ENCODE peak calls at places on chromosome 2, in eight cellular contexts. J is IMR-90, M is OCI-LY7, O is GM23248, I is K562, H is HepG2, S is HCT116, V is DND-41. E is an unnamed sample.

GRCh38 chr2:198587726-198588125 is 783.3 kb downstream of the PLCL1 start:
- DNase-seq in J (no peak), M (peak; percentile 11), O (no peak), I (no peak), H (no peak), S (no peak), V (no peak), E (no peak)

GRCh38 chr2:185952098-185952497 is 213.5 kb downstream of the FSIP2 start:
- DNase-seq in J (no peak), M (no peak), O (no peak), I (no peak), H (no peak), S (no peak), V (no peak), E (no peak)

GRCh38 chr2:71963295-71963694 is 184.4 kb downstream of the CYP26B1 start:
- DNase-seq in J (no peak), M (no peak), O (peak; percentile 21), I (no peak), H (no peak), S (no peak), V (no peak), E (no peak)

GRCh38 chr2:206211657-206212255 is 52.1 kb downstream of the EEF1B2 start:
- DNase-seq in J (peak; percentile 22), M (no peak), O (peak; percentile 91), I (no peak), H (no peak), S (no peak), V (no peak), E (no peak)

GRCh38 chr2:128390991-128391630 is 72.4 kb upstream of the HS6ST1 start:
- DNase-seq in J (no peak), M (no peak), O (peak; percentile 41), I (no peak), H (no peak), S (no peak), V (no peak), E (no peak)

GRCh38 chr2:45837812-45838341 is 186.4 kb downstream of the PRKCE start:
- DNase-seq in J (no peak), M (no peak), O (no peak), I (no peak), H (no peak), S (no peak), V (no peak), E (no peak)

GRCh38 chr2:237858294-237859081 is 935 bp upstream of the RAMP1 start:
- DNase-seq in J (peak; percentile 91), M (peak; percentile 53), O (peak; percentile 90), I (peak; percentile 57), H (peak; percentile 78), S (no peak), V (peak; percentile 37), E (peak; percentile 66)

GRCh38 chr2:227822416-227823003 is 8.9 kb downstream of the CCL20 start:
- DNase-seq in J (no peak), M (no peak), O (no peak), I (no peak), H (peak; percentile 21), S (no peak), V (no peak), E (no peak)

GRCh38 chr2:67065046-67065445 is 332.1 kb upstream of the ETAA1 start:
- DNase-seq in J (no peak), M (no peak), O (peak; percentile 26), I (no peak), H (no peak), S (no peak), V (no peak), E (no peak)

GRCh38 chr2:103784271-103784670 is 1022.4 kb downstream of the TMEM182 start:
- DNase-seq in J (no peak), M (no peak), O (no peak), I (no peak), H (no peak), S (no peak), V (no peak), E (no peak)

GRCh38 chr2:119491776-119492525 is 32.3 kb downstream of the SCTR start:
- DNase-seq in J (peak; percentile 71), M (no peak), O (peak; percentile 85), I (no peak), H (peak; percentile 91), S (peak; percentile 49), V (no peak), E (no peak)

GRCh38 chr2:233061591-233062446 is 1.7 kb downstream of the INPP5D start:
- DNase-seq in J (peak; percentile 16), M (peak; percentile 73), O (no peak), I (peak; percentile 28), H (peak; percentile 88), S (no peak), V (no peak), E (peak; percentile 84)

GRCh38 chr2:145484443-145485086 is 964.6 kb upstream of the ZEB2 start:
- DNase-seq in J (peak; percentile 66), M (peak; percentile 33), O (peak; percentile 88), I (peak; percentile 10), H (no peak), S (peak; percentile 69), V (no peak), E (peak; percentile 42)

GRCh38 chr2:45678791-45679348 is 27.4 kb downstream of the PRKCE start:
- DNase-seq in J (no peak), M (no peak), O (no peak), I (no peak), H (no peak), S (no peak), V (no peak), E (no peak)

GRCh38 chr2:152657042-152657441 is 60.2 kb downstream of the PRPF40A start:
- DNase-seq in J (no peak), M (no peak), O (no peak), I (no peak), H (no peak), S (no peak), V (no peak), E (no peak)

GRCh38 chr2:38376346-38376682 is 759 bp downstream of the ATL2 start:
- DNase-seq in J (peak; percentile 70), M (peak; percentile 81), O (peak; percentile 88), I (peak; percentile 66), H (peak; percentile 73), S (peak; percentile 53), V (no peak), E (no peak)

GRCh38 chr2:190759749-190760213 is 110.9 kb downstream of the NAB1 start:
- DNase-seq in J (peak; percentile 87), M (no peak), O (peak; percentile 84), I (peak; percentile 30), H (peak; percentile 49), S (peak; percentile 36), V (no peak), E (no peak)

GRCh38 chr2:112077814-112078213 is 22.7 kb downstream of the TMEM87B start:
- DNase-seq in J (no peak), M (no peak), O (peak; percentile 28), I (no peak), H (no peak), S (no peak), V (no peak), E (peak; percentile 66)

GRCh38 chr2:120912101-120912985 is 176.7 kb downstream of the GLI2 start:
- DNase-seq in J (peak; percentile 66), M (no peak), O (peak; percentile 87), I (peak; percentile 69), H (no peak), S (peak; percentile 18), V (no peak), E (no peak)

GRCh38 chr2:230690439-230690838 is 22.2 kb upstream of the CAB39 start:
- DNase-seq in J (peak; percentile 43), M (no peak), O (peak; percentile 46), I (no peak), H (no peak), S (no peak), V (no peak), E (no peak)

GRCh38 chr2:191582355-191582754 is 95.6 kb upstream of the NABP1 start:
- DNase-seq in J (peak; percentile 87), M (no peak), O (peak; percentile 89), I (no peak), H (peak; percentile 44), S (no peak), V (no peak), E (no peak)

GRCh38 chr2:71629273-71629672 is 175.9 kb downstream of the DYSF start:
- DNase-seq in J (no peak), M (no peak), O (no peak), I (no peak), H (no peak), S (no peak), V (no peak), E (no peak)

GRCh38 chr2:47403829-47404228 is 873 bp downstream of the MSH2 start:
- DNase-seq in J (peak; percentile 5), M (no peak), O (no peak), I (peak; percentile 41), H (peak; percentile 23), S (no peak), V (peak; percentile 14), E (peak; percentile 50)

GRCh38 chr2:86039178-86039962 is 66.3 kb downstream of the POLR1A start:
- DNase-seq in J (no peak), M (peak; percentile 50), O (no peak), I (no peak), H (no peak), S (no peak), V (no peak), E (no peak)
- H3K36me3 ChIP-seq in J (peaks cover 54% of the 10 kb centered on the region), M (peaks cover 87% of the 10 kb centered on the region), O (peaks cover 24% of the 10 kb centered on the region), I (peaks cover 100% of the 10 kb centered on the region), H (peaks cover 61% of the 10 kb centered on the region), S (peaks cover 41% of the 10 kb centered on the region), V (peaks cover 70% of the 10 kb centered on the region), E (peaks cover 48% of the 10 kb centered on the region)

DNA sequence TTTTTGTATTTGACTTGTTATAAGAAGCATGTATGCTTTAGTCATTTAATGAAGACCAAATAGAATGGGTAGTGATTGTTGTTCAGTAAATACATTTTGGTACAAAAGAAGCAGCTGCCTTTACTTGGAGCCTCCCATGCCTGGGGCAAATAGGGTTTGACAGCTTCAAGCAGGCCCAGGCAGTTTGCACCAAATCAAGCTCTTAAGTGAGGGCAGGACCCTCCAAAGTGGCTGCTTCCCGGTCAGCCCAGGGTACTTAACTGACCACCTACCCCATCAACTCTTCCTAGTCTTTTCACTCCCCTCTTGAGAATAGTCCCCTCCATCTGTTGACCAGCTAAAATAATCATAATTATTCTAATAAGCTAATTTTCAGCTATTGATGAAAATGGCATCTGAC is 5.2 kb downstream of the MAPRE3 start:
- DNase-seq in J (no peak), M (no peak), O (no peak), I (no peak), H (no peak), S (no peak), V (no peak), E (no peak)
- H4K20me1 ChIP-seq in J (peaks cover 7% of the 10 kb centered on the region), M (no peaks in the 10 kb centered on the region), O (no peaks in the 10 kb centered on the region), I (peaks cover 20% of the 10 kb centered on the region), H (no peaks in the 10 kb centered on the region), S (no peaks in the 10 kb centered on the region), V (no peaks in the 10 kb centered on the region), E (no peaks in the 10 kb centered on the region)

DNA sequence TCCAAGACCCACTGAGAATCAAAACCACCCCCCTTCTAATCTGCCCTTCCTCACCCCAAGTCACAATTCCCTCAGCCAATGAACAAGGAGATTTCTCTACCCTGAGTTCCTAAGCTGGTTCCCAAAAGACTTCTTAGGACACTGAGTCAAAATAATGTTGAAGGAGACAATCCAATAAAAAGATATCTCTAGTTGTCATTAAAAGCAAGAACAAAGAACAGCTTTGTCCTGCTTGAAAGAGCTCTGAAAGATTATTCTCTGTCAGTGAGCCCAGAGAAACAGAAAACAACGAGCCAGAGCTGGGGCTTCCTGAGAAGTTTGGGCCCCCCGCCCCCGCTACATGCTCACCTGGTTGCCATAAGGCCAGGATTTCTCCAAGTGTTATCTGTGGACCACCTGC is 45.7 kb downstream of the STK39 start:
- DNase-seq in J (no peak), M (no peak), O (no peak), I (no peak), H (no peak), S (no peak), V (no peak), E (no peak)
- H3K4me1 ChIP-seq in J (peaks cover 9% of the 10 kb centered on the region), M (no peaks in the 10 kb centered on the region), O (peaks cover 14% of the 10 kb centered on the region), I (no peaks in the 10 kb centered on the region), H (peaks cover 56% of the 10 kb centered on the region), S (peaks cover 93% of the 10 kb centered on the region), V (peaks cover under 1% of the 10 kb centered on the region), E (no peaks in the 10 kb centered on the region)

GRCh38 chr2:223896751-223897320 is 48.3 kb downstream of the WDFY1 start:
- DNase-seq in J (peak; percentile 12), M (peak; percentile 63), O (peak; percentile 37), I (no peak), H (no peak), S (no peak), V (no peak), E (no peak)
- H3K36me3 ChIP-seq in J (peaks cover 34% of the 10 kb centered on the region), M (peaks cover 24% of the 10 kb centered on the region), O (peaks cover 48% of the 10 kb centered on the region), I (peaks cover 29% of the 10 kb centered on the region), H (peaks cover 19% of the 10 kb centered on the region), S (peaks cover 15% of the 10 kb centered on the region), V (peaks cover 42% of the 10 kb centered on the region), E (no peaks in the 10 kb centered on the region)

E was measured in Karpas-422.